ENCODE peak calls at places on chromosomes 11 and 22, in five cellular contexts. One of them, this sample, is unnamed.
A peak's percentile ranks its signal among the peaks of the same experiment; 100 is the strongest.

GRCh38 chr22:31676700-31677099 is 14.7 kb upstream of the PISD start:
- DNase-seq in heart left ventricle: peak; percentile 93
- DNase-seq in A549: peak; percentile 90
- DNase-seq in PC-3: no peak
- DNase-seq in neural progenitor cell: peak; percentile 89
- DNase-seq in this sample: peak; percentile 86

GRCh38 chr11:115170133-115170815 is 333.9 kb downstream of the CADM1 start:
- DNase-seq in PC-3: peak; percentile 61
- DNase-seq in neural progenitor cell: peak; percentile 53
- DNase-seq in A549: peak; percentile 12
- DNase-seq in heart left ventricle: no peak
- DNase-seq in this sample: no peak

GRCh38 chr11:103601230-103601846 is 435.1 kb upstream of the DDI1 start:
- DNase-seq in PC-3: peak; percentile 88
- DNase-seq in neural progenitor cell: peak; percentile 67
- DNase-seq in A549: peak; percentile 56
- DNase-seq in heart left ventricle: peak; percentile 21
- DNase-seq in this sample: no peak

GRCh38 chr11:111923951-111924350 is 5.2 kb downstream of the C11orf52 start:
- DNase-seq in A549: no peak
- DNase-seq in heart left ventricle: peak; percentile 15
- DNase-seq in neural progenitor cell: no peak
- DNase-seq in PC-3: no peak
- DNase-seq in this sample: no peak

GRCh38 chr22:37552560-37553163 is 7.6 kb upstream of the CDC42EP1 start:
- DNase-seq in heart left ventricle: peak; percentile 79
- DNase-seq in neural progenitor cell: peak; percentile 94
- DNase-seq in A549: no peak
- DNase-seq in PC-3: no peak
- DNase-seq in this sample: no peak

GRCh38 chr11:94312339-94312738 is 8.0 kb downstream of the IZUMO1R start:
- DNase-seq in heart left ventricle: no peak
- DNase-seq in neural progenitor cell: no peak
- DNase-seq in PC-3: no peak
- DNase-seq in A549: no peak
- DNase-seq in this sample: no peak

GRCh38 chr11:58394195-58394594 is 12.5 kb downstream of the OR5B3 start:
- DNase-seq in A549: no peak
- DNase-seq in PC-3: peak; percentile 99
- DNase-seq in neural progenitor cell: no peak
- DNase-seq in heart left ventricle: no peak
- DNase-seq in this sample: no peak

GRCh38 chr11:18617688-18618340 is 16.3 kb downstream of the SPTY2D1 start:
- DNase-seq in A549: no peak
- DNase-seq in neural progenitor cell: no peak
- DNase-seq in PC-3: no peak
- DNase-seq in heart left ventricle: no peak
- DNase-seq in this sample: peak; percentile 26

GRCh38 chr11:72303179-72303578 is 59.2 kb upstream of the PHOX2A start:
- DNase-seq in PC-3: no peak
- DNase-seq in A549: no peak
- DNase-seq in heart left ventricle: no peak
- DNase-seq in neural progenitor cell: no peak
- DNase-seq in this sample: no peak

GRCh38 chr11:61332266-61332822 is 561 bp downstream of the DDB1 start:
- DNase-seq in heart left ventricle: no peak
- DNase-seq in neural progenitor cell: peak; percentile 47
- DNase-seq in PC-3: peak; percentile 26
- DNase-seq in A549: no peak
- DNase-seq in this sample: no peak

GRCh38 chr22:27840436-27840835 is 38.9 kb upstream of the MN1 start:
- DNase-seq in heart left ventricle: no peak
- DNase-seq in PC-3: no peak
- DNase-seq in A549: no peak
- DNase-seq in neural progenitor cell: no peak
- DNase-seq in this sample: no peak

GRCh38 chr11:35167451-35167954 is 28.5 kb downstream of the CD44 start:
- DNase-seq in PC-3: no peak
- DNase-seq in neural progenitor cell: no peak
- DNase-seq in A549: no peak
- DNase-seq in heart left ventricle: no peak
- DNase-seq in this sample: no peak

GRCh38 chr11:35163209-35163608 is 24.2 kb downstream of the CD44 start:
- DNase-seq in neural progenitor cell: no peak
- DNase-seq in PC-3: peak; percentile 67
- DNase-seq in heart left ventricle: no peak
- DNase-seq in A549: peak; percentile 48
- DNase-seq in this sample: no peak

GRCh38 chr11:35166369-35167360 is 27.7 kb downstream of the CD44 start:
- DNase-seq in PC-3: peak; percentile 98
- DNase-seq in heart left ventricle: no peak
- DNase-seq in neural progenitor cell: no peak
- DNase-seq in A549: peak; percentile 73
- DNase-seq in this sample: no peak

GRCh38 chr11:35163707-35164496 is 24.9 kb downstream of the CD44 start:
- DNase-seq in neural progenitor cell: no peak
- DNase-seq in A549: no peak
- DNase-seq in heart left ventricle: no peak
- DNase-seq in PC-3: no peak
- DNase-seq in this sample: no peak

GRCh38 chr11:35165416-35166368 is 26.7 kb downstream of the CD44 start:
- DNase-seq in PC-3: peak; percentile 71
- DNase-seq in heart left ventricle: peak; percentile 37
- DNase-seq in A549: peak; percentile 31
- DNase-seq in neural progenitor cell: peak; percentile 45
- DNase-seq in this sample: peak; percentile 88
- H3K4me3 ChIP-seq in PC-3: peak overlapping the region; percentile 42
- H3K4me3 ChIP-seq in heart left ventricle: no peak overlapping the region
- H3K4me3 ChIP-seq in A549: no peak overlapping the region
- H3K4me3 ChIP-seq in neural progenitor cell: no peak overlapping the region
- H3K4me3 ChIP-seq in this sample: peak overlapping the region; percentile 22

DNA sequence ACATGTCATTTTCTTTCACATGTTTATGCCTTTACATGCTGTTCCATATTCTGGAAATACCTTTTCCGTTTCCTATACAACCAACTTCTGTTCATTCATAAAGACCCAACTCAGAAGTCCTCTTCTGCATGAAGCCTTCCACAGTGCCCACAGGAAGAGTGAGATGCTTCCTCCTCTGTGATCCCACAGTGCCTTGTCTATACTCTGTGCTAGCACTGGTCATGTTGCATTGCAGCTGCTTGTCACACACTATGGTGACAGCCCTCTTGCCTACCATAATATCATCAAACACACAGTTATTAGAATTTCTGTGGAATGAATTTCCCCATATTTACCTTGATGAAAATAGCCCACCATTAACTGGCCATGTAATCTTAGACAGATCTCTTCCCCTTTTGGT is 8.9 kb downstream of the PARVA start:
- DNase-seq in A549: no peak
- DNase-seq in heart left ventricle: no peak
- DNase-seq in PC-3: no peak
- DNase-seq in neural progenitor cell: no peak
- DNase-seq in this sample: no peak
- H3K4me1 ChIP-seq in A549: peaks cover 7% of the 10 kb centered on the region
- H3K4me1 ChIP-seq in heart left ventricle: peaks cover 85% of the 10 kb centered on the region
- H3K4me1 ChIP-seq in PC-3: no peaks in the 10 kb centered on the region
- H3K4me1 ChIP-seq in neural progenitor cell: peaks cover 13% of the 10 kb centered on the region
- H3K4me1 ChIP-seq in this sample: no peaks in the 10 kb centered on the region

GRCh38 chr11:69986421-69987229 is 91.5 kb upstream of the ANO1 start:
- DNase-seq in neural progenitor cell: no peak
- DNase-seq in heart left ventricle: peak; percentile 50
- DNase-seq in A549: no peak
- DNase-seq in PC-3: no peak
- DNase-seq in this sample: no peak
- H3K4me3 ChIP-seq in neural progenitor cell: peak overlapping the region; percentile 49
- H3K4me3 ChIP-seq in heart left ventricle: peak overlapping the region; percentile 40
- H3K4me3 ChIP-seq in A549: no peak overlapping the region
- H3K4me3 ChIP-seq in PC-3: no peak overlapping the region
- H3K4me3 ChIP-seq in this sample: no peak overlapping the region

DNA sequence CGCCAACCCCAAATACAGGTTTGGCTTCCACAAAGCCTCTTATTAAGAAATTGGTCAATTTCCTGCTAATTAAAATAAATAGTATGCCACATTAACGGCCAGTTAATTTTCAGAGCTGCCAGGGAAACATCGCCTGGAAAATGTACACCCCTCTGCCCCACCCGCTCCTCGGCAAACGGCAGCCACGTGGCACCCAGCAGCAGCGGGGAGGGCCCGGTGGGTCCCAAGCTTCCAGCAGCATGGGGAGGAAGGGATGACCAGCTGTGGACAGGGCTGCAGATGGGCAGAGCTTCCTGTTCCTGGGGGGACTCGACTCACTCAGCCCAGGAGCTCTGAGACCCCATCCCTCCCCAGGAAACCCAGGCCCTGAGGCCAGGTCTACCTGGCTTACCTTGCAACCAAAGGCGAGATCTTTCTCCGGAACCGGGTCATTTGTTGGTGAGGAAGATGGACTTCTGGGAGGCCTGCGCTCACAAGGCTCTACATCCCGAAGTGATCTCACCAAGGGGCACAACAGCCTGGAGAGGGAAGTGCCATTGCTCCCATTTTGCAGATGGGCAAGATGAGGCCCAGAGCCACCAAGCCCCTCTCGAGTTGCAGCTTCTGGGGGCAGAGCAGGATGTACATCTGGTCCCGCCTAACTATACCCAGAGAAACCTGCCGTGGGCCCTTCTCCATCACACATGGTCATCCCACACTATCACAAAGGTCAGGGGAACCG is 68.3 kb downstream of the IGLL1 start:
- DNase-seq in PC-3: no peak
- DNase-seq in heart left ventricle: no peak
- DNase-seq in A549: no peak
- DNase-seq in neural progenitor cell: no peak
- DNase-seq in this sample: no peak
- H3K4me1 ChIP-seq in PC-3: no peaks in the 10 kb centered on the region
- H3K4me1 ChIP-seq in heart left ventricle: no peaks in the 10 kb centered on the region
- H3K4me1 ChIP-seq in A549: no peaks in the 10 kb centered on the region
- H3K4me1 ChIP-seq in neural progenitor cell: no peaks in the 10 kb centered on the region
- H3K4me1 ChIP-seq in this sample: no peaks in the 10 kb centered on the region

GRCh38 chr11:35046606-35047005 is 92.4 kb upstream of the CD44 start:
- DNase-seq in PC-3: no peak
- DNase-seq in A549: no peak
- DNase-seq in heart left ventricle: no peak
- DNase-seq in neural progenitor cell: no peak
- DNase-seq in this sample: no peak
- H3K4me3 ChIP-seq in PC-3: no peak overlapping the region
- H3K4me3 ChIP-seq in A549: no peak overlapping the region
- H3K4me3 ChIP-seq in heart left ventricle: no peak overlapping the region
- H3K4me3 ChIP-seq in neural progenitor cell: no peak overlapping the region
- H3K4me3 ChIP-seq in this sample: no peak overlapping the region

DNA sequence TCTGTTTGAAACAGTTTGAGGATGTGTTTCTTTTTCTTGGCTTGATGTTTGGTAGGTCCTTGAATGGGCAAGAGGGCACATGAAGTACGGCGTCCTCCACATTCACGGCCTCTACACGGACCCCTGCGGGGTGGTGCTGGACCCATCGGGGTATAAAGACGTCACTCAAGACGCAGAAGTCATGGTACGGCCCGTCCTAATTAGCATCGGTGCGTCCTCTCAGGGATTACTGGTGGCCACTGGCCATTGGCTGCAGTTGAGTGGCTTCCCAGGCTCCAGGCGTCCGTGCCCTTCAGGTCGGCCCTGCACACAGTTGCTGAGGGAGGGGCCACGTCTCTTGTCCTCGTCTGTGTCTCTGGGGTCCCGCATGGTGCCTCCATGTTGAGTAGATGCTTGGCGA is 20.8 kb downstream of the FAM118A start:
- DNase-seq in heart left ventricle: no peak
- DNase-seq in neural progenitor cell: no peak
- DNase-seq in PC-3: no peak
- DNase-seq in A549: no peak
- DNase-seq in this sample: no peak
- H3K4me1 ChIP-seq in heart left ventricle: peaks cover 39% of the 10 kb centered on the region
- H3K4me1 ChIP-seq in neural progenitor cell: no peaks in the 10 kb centered on the region
- H3K4me1 ChIP-seq in PC-3: no peaks in the 10 kb centered on the region
- H3K4me1 ChIP-seq in A549: no peaks in the 10 kb centered on the region
- H3K4me1 ChIP-seq in this sample: no peaks in the 10 kb centered on the region

GRCh38 chr11:113528982-113529381 is 53.8 kb upstream of the DRD2 start:
- DNase-seq in neural progenitor cell: no peak
- DNase-seq in PC-3: no peak
- DNase-seq in A549: no peak
- DNase-seq in heart left ventricle: no peak
- DNase-seq in this sample: no peak

GRCh38 chr11:113529606-113530005 is 54.4 kb upstream of the DRD2 start:
- DNase-seq in heart left ventricle: no peak
- DNase-seq in PC-3: no peak
- DNase-seq in A549: no peak
- DNase-seq in neural progenitor cell: no peak
- DNase-seq in this sample: no peak

GRCh38 chr11:113532697-113533424 is 57.7 kb upstream of the DRD2 start:
- DNase-seq in PC-3: peak; percentile 90
- DNase-seq in A549: peak; percentile 52
- DNase-seq in heart left ventricle: peak; percentile 75
- DNase-seq in neural progenitor cell: peak; percentile 88
- DNase-seq in this sample: peak; percentile 9

GRCh38 chr11:113531575-113532451 is 56.6 kb upstream of the DRD2 start:
- DNase-seq in PC-3: no peak
- DNase-seq in neural progenitor cell: no peak
- DNase-seq in A549: no peak
- DNase-seq in heart left ventricle: no peak
- DNase-seq in this sample: no peak

GRCh38 chr11:113531078-113531477 is 55.9 kb upstream of the DRD2 start:
- DNase-seq in heart left ventricle: no peak
- DNase-seq in A549: no peak
- DNase-seq in PC-3: no peak
- DNase-seq in neural progenitor cell: no peak
- DNase-seq in this sample: no peak
- H3K4me3 ChIP-seq in heart left ventricle: no peak overlapping the region
- H3K4me3 ChIP-seq in A549: no peak overlapping the region
- H3K4me3 ChIP-seq in PC-3: no peak overlapping the region
- H3K4me3 ChIP-seq in neural progenitor cell: no peak overlapping the region
- H3K4me3 ChIP-seq in this sample: no peak overlapping the region

GRCh38 chr11:62860835-62861563 is 19.7 kb upstream of the SLC3A2 start:
- DNase-seq in neural progenitor cell: no peak
- DNase-seq in PC-3: no peak
- DNase-seq in A549: no peak
- DNase-seq in heart left ventricle: no peak
- DNase-seq in this sample: no peak
- H3K4me1 ChIP-seq in neural progenitor cell: peaks cover 15% of the 10 kb centered on the region
- H3K4me1 ChIP-seq in PC-3: peaks cover 13% of the 10 kb centered on the region
- H3K4me1 ChIP-seq in A549: peaks cover 33% of the 10 kb centered on the region
- H3K4me1 ChIP-seq in heart left ventricle: peaks cover 9% of the 10 kb centered on the region
- H3K4me1 ChIP-seq in this sample: peaks cover 8% of the 10 kb centered on the region

DNA sequence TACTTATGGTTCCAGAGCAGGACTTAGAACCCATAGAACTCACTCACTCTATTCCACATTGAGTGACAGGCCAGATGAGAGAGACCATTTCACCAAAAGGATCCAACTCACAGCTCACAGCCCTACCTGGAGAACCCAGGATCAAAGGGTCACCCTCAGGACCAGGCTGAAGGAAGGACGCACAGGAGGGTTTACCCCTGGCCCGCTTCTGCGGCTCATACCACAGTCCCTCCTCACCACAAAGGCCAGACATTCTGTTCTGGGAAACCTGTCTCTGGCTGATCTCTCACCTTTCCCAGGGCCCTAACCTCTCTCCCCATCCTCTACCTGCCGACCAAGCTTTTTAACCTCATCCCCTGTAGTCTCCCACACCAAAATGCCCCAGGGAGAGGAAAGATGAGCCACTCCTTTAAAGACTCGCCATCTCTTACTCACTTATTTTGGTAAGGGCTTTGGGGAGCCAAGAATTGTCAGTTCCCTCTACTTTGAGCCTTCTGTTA is 4.7 kb downstream of the FOSL1 start:
- DNase-seq in neural progenitor cell: no peak
- DNase-seq in PC-3: peak; percentile 54
- DNase-seq in heart left ventricle: no peak
- DNase-seq in A549: no peak
- DNase-seq in this sample: no peak
- H3K4me3 ChIP-seq in neural progenitor cell: no peak overlapping the region
- H3K4me3 ChIP-seq in PC-3: peak overlapping the region; percentile 78
- H3K4me3 ChIP-seq in heart left ventricle: no peak overlapping the region
- H3K4me3 ChIP-seq in A549: no peak overlapping the region
- H3K4me3 ChIP-seq in this sample: no peak overlapping the region